ENCODE peak calls at places on chromosomes 13 and 19, in five cellular contexts. One of them, this sample, is unnamed.

GRCh38 chr13:59745395-59745788 is 418.3 kb downstream of the DIAPH3 start:
- DNase-seq in psoas muscle: no peak
- DNase-seq in AG04450: peak
- DNase-seq in fibroblast of the aortic adventitia: peak
- DNase-seq in coronary artery: no peak
- DNase-seq in this sample: no peak

GRCh38 chr13:51070005-51070649 is 40.9 kb downstream of the C13orf42 start:
- DNase-seq in psoas muscle: peak
- DNase-seq in AG04450: peak
- DNase-seq in fibroblast of the aortic adventitia: peak
- DNase-seq in coronary artery: no peak
- DNase-seq in this sample: peak

GRCh38 chr19:2719910-2720776 is 1.0 kb downstream of the DIRAS1 start:
- DNase-seq in psoas muscle: no peak
- DNase-seq in AG04450: no peak
- DNase-seq in fibroblast of the aortic adventitia: peak
- DNase-seq in coronary artery: no peak
- DNase-seq in this sample: peak

GRCh38 chr13:41222259-41222852 is 28.0 kb upstream of the KBTBD7 start:
- DNase-seq in psoas muscle: no peak
- DNase-seq in AG04450: no peak
- DNase-seq in fibroblast of the aortic adventitia: peak
- DNase-seq in coronary artery: no peak
- DNase-seq in this sample: no peak

GRCh38 chr13:109271991-109272454 is 514.4 kb downstream of the IRS2 start:
- DNase-seq in psoas muscle: no peak
- DNase-seq in AG04450: no peak
- DNase-seq in fibroblast of the aortic adventitia: no peak
- DNase-seq in coronary artery: no peak
- DNase-seq in this sample: no peak

GRCh38 chr13:30382836-30383525 is 39.3 kb upstream of the UBE2L5 start:
- DNase-seq in psoas muscle: no peak
- DNase-seq in AG04450: no peak
- DNase-seq in fibroblast of the aortic adventitia: no peak
- DNase-seq in coronary artery: no peak
- DNase-seq in this sample: no peak

GRCh38 chr19:45195764-45196163 is 17.2 kb downstream of the BLOC1S3 start:
- DNase-seq in psoas muscle: no peak
- DNase-seq in AG04450: no peak
- DNase-seq in fibroblast of the aortic adventitia: no peak
- DNase-seq in coronary artery: no peak
- DNase-seq in this sample: no peak

GRCh38 chr19:33726756-33727155 is 69.9 kb upstream of the KCTD15 start:
- DNase-seq in psoas muscle: no peak
- DNase-seq in AG04450: no peak
- DNase-seq in fibroblast of the aortic adventitia: no peak
- DNase-seq in coronary artery: no peak
- DNase-seq in this sample: no peak

GRCh38 chr13:30334663-30335386 is 27.5 kb upstream of the KATNAL1 start:
- DNase-seq in psoas muscle: no peak
- DNase-seq in AG04450: no peak
- DNase-seq in fibroblast of the aortic adventitia: peak
- DNase-seq in coronary artery: no peak
- DNase-seq in this sample: no peak

GRCh38 chr19:8038815-8039214 is 13.7 kb upstream of the CCL25 start:
- DNase-seq in psoas muscle: no peak
- DNase-seq in AG04450: no peak
- DNase-seq in fibroblast of the aortic adventitia: no peak
- DNase-seq in coronary artery: no peak
- DNase-seq in this sample: no peak

GRCh38 chr13:91845612-91846011 is 447.2 kb downstream of the GPC5 start:
- DNase-seq in psoas muscle: no peak
- DNase-seq in AG04450: no peak
- DNase-seq in fibroblast of the aortic adventitia: no peak
- DNase-seq in coronary artery: no peak
- DNase-seq in this sample: no peak

GRCh38 chr13:21998279-21998678 is 327.4 kb downstream of the FGF9 start:
- DNase-seq in psoas muscle: no peak
- DNase-seq in AG04450: no peak
- DNase-seq in fibroblast of the aortic adventitia: no peak
- DNase-seq in coronary artery: no peak
- DNase-seq in this sample: no peak

GRCh38 chr13:45695198-45695730 is 6.9 kb upstream of the CBY2 start:
- DNase-seq in psoas muscle: no peak
- DNase-seq in AG04450: no peak
- DNase-seq in fibroblast of the aortic adventitia: no peak
- DNase-seq in coronary artery: no peak
- DNase-seq in this sample: no peak

GRCh38 chr19:17005000-17005399 is 21.6 kb downstream of the CPAMD8 start:
- DNase-seq in psoas muscle: no peak
- DNase-seq in AG04450: no peak
- DNase-seq in fibroblast of the aortic adventitia: no peak
- DNase-seq in coronary artery: no peak
- DNase-seq in this sample: no peak

GRCh38 chr19:50358483-50359431 is 6.7 kb downstream of the NAPSA start:
- DNase-seq in psoas muscle: peak
- DNase-seq in AG04450: no peak
- DNase-seq in fibroblast of the aortic adventitia: peak
- DNase-seq in coronary artery: no peak
- DNase-seq in this sample: peak

GRCh38 chr13:35984776-35985453 is 146.3 kb downstream of the DCLK1 start:
- DNase-seq in psoas muscle: no peak
- DNase-seq in AG04450: no peak
- DNase-seq in fibroblast of the aortic adventitia: no peak
- DNase-seq in coronary artery: no peak
- DNase-seq in this sample: no peak

GRCh38 chr13:77574076-77574475 is 38.6 kb downstream of the SCEL start:
- DNase-seq in psoas muscle: no peak
- DNase-seq in AG04450: no peak
- DNase-seq in fibroblast of the aortic adventitia: no peak
- DNase-seq in coronary artery: no peak
- DNase-seq in this sample: no peak

GRCh38 chr19:46471116-46471733 is at the start of gene PNMA8A:
- DNase-seq in psoas muscle: peak
- DNase-seq in AG04450: no peak
- DNase-seq in fibroblast of the aortic adventitia: peak
- DNase-seq in coronary artery: peak
- DNase-seq in this sample: peak

GRCh38 chr13:44128522-44128921 is 245.1 kb upstream of the SERP2 start:
- DNase-seq in psoas muscle: peak
- DNase-seq in AG04450: no peak
- DNase-seq in fibroblast of the aortic adventitia: peak
- DNase-seq in coronary artery: no peak
- DNase-seq in this sample: peak

GRCh38 chr13:67353031-67353430 is 122.9 kb upstream of the PCDH9 start:
- DNase-seq in psoas muscle: no peak
- DNase-seq in AG04450: no peak
- DNase-seq in fibroblast of the aortic adventitia: no peak
- DNase-seq in coronary artery: no peak
- DNase-seq in this sample: no peak

GRCh38 chr19:29687244-29687896 is 22.1 kb downstream of the PLEKHF1 start:
- DNase-seq in psoas muscle: peak
- DNase-seq in AG04450: peak
- DNase-seq in fibroblast of the aortic adventitia: peak
- DNase-seq in coronary artery: no peak
- DNase-seq in this sample: no peak

GRCh38 chr13:45368571-45368970 is 27.6 kb upstream of the TPT1 start:
- DNase-seq in psoas muscle: no peak
- DNase-seq in AG04450: no peak
- DNase-seq in fibroblast of the aortic adventitia: no peak
- DNase-seq in coronary artery: no peak
- DNase-seq in this sample: no peak

GRCh38 chr19:966481-967088 is 17.6 kb upstream of the WDR18 start:
- DNase-seq in psoas muscle: no peak
- DNase-seq in AG04450: no peak
- DNase-seq in fibroblast of the aortic adventitia: no peak
- DNase-seq in coronary artery: no peak
- DNase-seq in this sample: no peak

GRCh38 chr19:1052349-1052967 is 12.6 kb downstream of the ABCA7 start:
- DNase-seq in psoas muscle: no peak
- DNase-seq in AG04450: no peak
- DNase-seq in fibroblast of the aortic adventitia: no peak
- DNase-seq in coronary artery: no peak
- DNase-seq in this sample: no peak

GRCh38 chr13:95677564-95678386 is 836 bp downstream of the DNAJC3 start:
- DNase-seq in psoas muscle: no peak
- DNase-seq in AG04450: no peak
- DNase-seq in fibroblast of the aortic adventitia: peak
- DNase-seq in coronary artery: no peak
- DNase-seq in this sample: no peak

GRCh38 chr19:28199323-28199722 is 1013.6 kb downstream of the UQCRFS1 start:
- DNase-seq in psoas muscle: no peak
- DNase-seq in AG04450: no peak
- DNase-seq in fibroblast of the aortic adventitia: no peak
- DNase-seq in coronary artery: no peak
- DNase-seq in this sample: no peak

GRCh38 chr13:37413161-37413560 is 185.4 kb downstream of the POSTN start:
- DNase-seq in psoas muscle: no peak
- DNase-seq in AG04450: no peak
- DNase-seq in fibroblast of the aortic adventitia: no peak
- DNase-seq in coronary artery: no peak
- DNase-seq in this sample: no peak

GRCh38 chr19:10544242-10544752 is 593 bp downstream of the ATG4D start:
- DNase-seq in psoas muscle: no peak
- DNase-seq in AG04450: no peak
- DNase-seq in fibroblast of the aortic adventitia: no peak
- DNase-seq in coronary artery: no peak
- DNase-seq in this sample: peak

GRCh38 chr13:62320731-62321130 is 905.1 kb upstream of the PCDH20 start:
- DNase-seq in psoas muscle: no peak
- DNase-seq in AG04450: no peak
- DNase-seq in fibroblast of the aortic adventitia: no peak
- DNase-seq in coronary artery: no peak
- DNase-seq in this sample: no peak

GRCh38 chr13:23018143-23018542 is 162.6 kb upstream of the SGCG start:
- DNase-seq in psoas muscle: no peak
- DNase-seq in AG04450: no peak
- DNase-seq in fibroblast of the aortic adventitia: no peak
- DNase-seq in coronary artery: no peak
- DNase-seq in this sample: no peak

GRCh38 chr19:58042709-58043340 is 9.0 kb downstream of the ZSCAN1 start:
- DNase-seq in psoas muscle: no peak
- DNase-seq in AG04450: no peak
- DNase-seq in fibroblast of the aortic adventitia: no peak
- DNase-seq in coronary artery: no peak
- DNase-seq in this sample: no peak

GRCh38 chr19:38850231-38850975 is 617 bp upstream of the HNRNPL start:
- DNase-seq in psoas muscle: peak
- DNase-seq in AG04450: peak
- DNase-seq in fibroblast of the aortic adventitia: peak
- DNase-seq in coronary artery: peak
- DNase-seq in this sample: peak
- TF ChIP-seq CTCF in psoas muscle: peak
- TF ChIP-seq CTCF in AG04450: peak
- TF ChIP-seq CTCF in fibroblast of the aortic adventitia: peak
- TF ChIP-seq CTCF in coronary artery: peak
- TF ChIP-seq CTCF in this sample: peak

DNA sequence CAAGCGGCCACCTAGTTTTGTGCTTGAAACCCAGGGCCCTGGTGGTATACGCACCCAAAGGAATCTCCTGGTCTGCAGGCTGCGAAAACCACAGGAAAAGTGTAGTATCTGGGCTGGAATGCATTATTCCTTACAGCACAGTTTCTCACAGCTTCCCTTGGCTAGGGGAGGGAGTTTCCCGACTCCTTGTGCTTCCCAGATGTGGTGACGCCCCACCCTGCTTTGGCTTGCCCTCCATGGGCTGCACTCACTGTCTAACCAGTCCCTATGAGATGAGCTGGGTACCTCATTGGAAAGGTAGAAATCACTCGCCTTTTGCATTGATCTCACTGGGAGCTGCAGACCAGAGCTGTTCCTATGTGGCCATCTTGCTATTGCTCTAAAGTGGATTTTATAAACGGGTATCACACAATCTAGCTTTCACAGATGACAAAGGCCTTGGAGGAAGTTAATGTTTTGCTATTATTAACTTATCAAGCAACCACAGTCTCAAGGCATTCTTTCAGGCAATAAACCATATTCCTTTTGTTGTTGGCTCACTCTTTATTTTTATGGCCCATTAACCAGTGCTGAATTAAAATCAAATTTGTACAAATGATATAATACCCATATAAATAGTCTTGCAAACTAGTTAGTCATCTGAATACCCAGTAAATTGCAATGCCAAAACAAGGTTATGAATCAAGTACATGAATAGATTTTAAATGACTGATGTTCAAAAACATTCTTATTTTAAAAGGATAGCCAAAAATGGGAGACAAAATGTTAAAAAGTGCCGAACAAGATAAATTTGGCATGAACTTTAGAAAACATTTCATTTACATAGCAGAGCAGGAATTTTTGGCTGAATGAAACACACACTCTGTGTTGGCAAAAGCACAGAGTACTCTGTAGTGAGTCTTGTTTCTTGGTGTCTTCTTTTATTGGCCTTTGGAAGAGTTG is 475.4 kb upstream of the ARGLU1 start:
- DNase-seq in psoas muscle: no peak
- DNase-seq in AG04450: no peak
- DNase-seq in fibroblast of the aortic adventitia: no peak
- DNase-seq in coronary artery: no peak
- DNase-seq in this sample: no peak
- TF ChIP-seq CTCF in psoas muscle: no peak
- TF ChIP-seq CTCF in AG04450: no peak
- TF ChIP-seq CTCF in fibroblast of the aortic adventitia: no peak
- TF ChIP-seq CTCF in coronary artery: no peak
- TF ChIP-seq CTCF in this sample: no peak

GRCh38 chr13:113754242-113754641 is 4.8 kb upstream of the TMEM255B start:
- DNase-seq in psoas muscle: no peak
- DNase-seq in AG04450: no peak
- DNase-seq in fibroblast of the aortic adventitia: no peak
- DNase-seq in coronary artery: no peak
- DNase-seq in this sample: no peak
- TF ChIP-seq CTCF in psoas muscle: no peak
- TF ChIP-seq CTCF in AG04450: no peak
- TF ChIP-seq CTCF in fibroblast of the aortic adventitia: no peak
- TF ChIP-seq CTCF in coronary artery: no peak
- TF ChIP-seq CTCF in this sample: no peak

GRCh38 chr19:20247016-20247683 is 80.1 kb downstream of the ZNF486 start:
- DNase-seq in psoas muscle: no peak
- DNase-seq in AG04450: no peak
- DNase-seq in fibroblast of the aortic adventitia: peak
- DNase-seq in coronary artery: no peak
- DNase-seq in this sample: peak
- TF ChIP-seq CTCF in psoas muscle: peak
- TF ChIP-seq CTCF in AG04450: peak
- TF ChIP-seq CTCF in fibroblast of the aortic adventitia: no peak
- TF ChIP-seq CTCF in coronary artery: no peak
- TF ChIP-seq CTCF in this sample: peak